ENCODE peak calls at places on chromosome 10, in six cellular contexts. Q is brain microvascular endothelial cell, P is caudate nucleus, T is AG09319, W is HepG2, O is fibroblast of the aortic adventitia. L is an unnamed sample.

GRCh38 chr10:103747193-103747865 is 108.0 kb downstream of the SH3PXD2A start:
- DNase-seq in Q (no peak), P (no peak), T (no peak), W (no peak), O (no peak), L (peak)

GRCh38 chr10:79053081-79053434 is 15.7 kb upstream of the ZMIZ1 start:
- DNase-seq in Q (no peak), P (no peak), T (no peak), W (no peak), O (no peak), L (no peak)

GRCh38 chr10:23693398-23693797 is 254.5 kb downstream of the OTUD1 start:
- DNase-seq in Q (no peak), P (no peak), T (no peak), W (no peak), O (no peak), L (no peak)

GRCh38 chr10:33534455-33534854 is 200.0 kb upstream of the NRP1 start:
- DNase-seq in Q (no peak), P (no peak), T (no peak), W (no peak), O (no peak), L (no peak)

GRCh38 chr10:48444266-48444665 is 137.8 kb downstream of the MAPK8 start:
- DNase-seq in Q (peak), P (no peak), T (no peak), W (peak), O (peak), L (peak)

GRCh38 chr10:100759331-100759730 is 13.9 kb downstream of the PAX2 start:
- DNase-seq in Q (no peak), P (no peak), T (no peak), W (peak), O (no peak), L (no peak)

GRCh38 chr10:132162590-132163277 is 24.0 kb upstream of the DPYSL4 start:
- DNase-seq in Q (no peak), P (no peak), T (no peak), W (no peak), O (no peak), L (no peak)

GRCh38 chr10:48305905-48306264 is 592 bp upstream of the MAPK8 start:
- DNase-seq in Q (no peak), P (no peak), T (no peak), W (no peak), O (no peak), L (no peak)

GRCh38 chr10:46314046-46314445 is 27.2 kb downstream of the ANTXRL start:
- DNase-seq in Q (no peak), P (no peak), T (no peak), W (no peak), O (no peak), L (no peak)

GRCh38 chr10:114471906-114472873 is 67.9 kb upstream of the AFAP1L2 start:
- DNase-seq in Q (no peak), P (no peak), T (no peak), W (peak), O (no peak), L (no peak)

GRCh38 chr10:24952701-24953349 is 419 bp upstream of the PRTFDC1 start:
- DNase-seq in Q (peak), P (no peak), T (no peak), W (no peak), O (peak), L (peak)

GRCh38 chr10:129417164-129417563 is 49.9 kb upstream of the MGMT start:
- DNase-seq in Q (no peak), P (no peak), T (peak), W (peak), O (no peak), L (peak)

GRCh38 chr10:118769898-118770600 is 15.3 kb upstream of the CACUL1 start:
- DNase-seq in Q (no peak), P (no peak), T (no peak), W (no peak), O (no peak), L (no peak)

GRCh38 chr10:116671274-116671926 is 50.6 kb downstream of the PNLIPRP2 start:
- DNase-seq in Q (no peak), P (no peak), T (no peak), W (no peak), O (peak), L (peak)

GRCh38 chr10:82981137-82981723 is 1106.2 kb downstream of the NRG3 start:
- DNase-seq in Q (peak), P (no peak), T (no peak), W (no peak), O (peak), L (peak)

GRCh38 chr10:71205468-71205867 is 6.9 kb upstream of the UNC5B start:
- DNase-seq in Q (no peak), P (no peak), T (no peak), W (no peak), O (peak), L (no peak)

GRCh38 chr10:126187399-126187798 is 200.9 kb downstream of the ADAM12 start:
- DNase-seq in Q (no peak), P (no peak), T (no peak), W (no peak), O (no peak), L (no peak)

L was measured in fibroblast of lung.